ENCODE peak calls at places on chromosomes 2 and 18, in ten cellular contexts. One of them, this sample, is unnamed.

GRCh38 chr18:13813271-13813849 is 10.6 kb upstream of the MC5R start:
- DNase-seq in lung: peak; percentile 56
- DNase-seq in heart right ventricle: peak; percentile 29
- DNase-seq in fibroblast of lung: peak; percentile 62
- DNase-seq in left lung: no peak
- DNase-seq in IMR-90: peak; percentile 51
- DNase-seq in BE2C: peak; percentile 45
- DNase-seq in ovary: peak; percentile 38
- DNase-seq in astrocyte: peak; percentile 14
- DNase-seq in aorta: no peak
- DNase-seq in this sample: peak; percentile 80

GRCh38 chr2:113248997-113249770 is 29.5 kb downstream of the PAX8 start:
- DNase-seq in lung: peak; percentile 82
- DNase-seq in heart right ventricle: peak; percentile 79
- DNase-seq in fibroblast of lung: peak; percentile 83
- DNase-seq in left lung: peak; percentile 80
- DNase-seq in IMR-90: peak; percentile 75
- DNase-seq in BE2C: peak; percentile 49
- DNase-seq in ovary: peak; percentile 67
- DNase-seq in astrocyte: peak; percentile 53
- DNase-seq in aorta: peak; percentile 91
- DNase-seq in this sample: peak; percentile 89

GRCh38 chr2:8361930-8362329 is 319.9 kb upstream of the ID2 start:
- DNase-seq in lung: no peak
- DNase-seq in heart right ventricle: no peak
- DNase-seq in fibroblast of lung: no peak
- DNase-seq in left lung: no peak
- DNase-seq in IMR-90: no peak
- DNase-seq in BE2C: no peak
- DNase-seq in ovary: no peak
- DNase-seq in astrocyte: no peak
- DNase-seq in aorta: no peak
- DNase-seq in this sample: no peak

GRCh38 chr18:54801374-54801773 is 26.9 kb upstream of the RAB27B start:
- DNase-seq in lung: no peak
- DNase-seq in heart right ventricle: no peak
- DNase-seq in fibroblast of lung: no peak
- DNase-seq in left lung: no peak
- DNase-seq in IMR-90: no peak
- DNase-seq in BE2C: no peak
- DNase-seq in ovary: no peak
- DNase-seq in astrocyte: no peak
- DNase-seq in aorta: no peak
- DNase-seq in this sample: no peak

GRCh38 chr18:61581578-61582204 is 248.5 kb downstream of the CDH20 start:
- DNase-seq in lung: peak; percentile 74
- DNase-seq in heart right ventricle: peak; percentile 82
- DNase-seq in fibroblast of lung: peak; percentile 55
- DNase-seq in left lung: peak; percentile 67
- DNase-seq in IMR-90: peak; percentile 47
- DNase-seq in BE2C: peak; percentile 56
- DNase-seq in ovary: peak; percentile 86
- DNase-seq in astrocyte: peak; percentile 23
- DNase-seq in aorta: peak; percentile 93
- DNase-seq in this sample: peak; percentile 76

GRCh38 chr2:74530239-74531161 is 767 bp downstream of the HTRA2 start:
- DNase-seq in lung: peak; percentile 52
- DNase-seq in heart right ventricle: peak; percentile 41
- DNase-seq in fibroblast of lung: no peak
- DNase-seq in left lung: peak; percentile 59
- DNase-seq in IMR-90: peak; percentile 52
- DNase-seq in BE2C: peak; percentile 35
- DNase-seq in ovary: no peak
- DNase-seq in astrocyte: peak; percentile 30
- DNase-seq in aorta: peak; percentile 85
- DNase-seq in this sample: peak; percentile 63

GRCh38 chr2:31511376-31511775 is 69.4 kb downstream of the SRD5A2 start:
- DNase-seq in lung: no peak
- DNase-seq in heart right ventricle: no peak
- DNase-seq in fibroblast of lung: no peak
- DNase-seq in left lung: no peak
- DNase-seq in IMR-90: no peak
- DNase-seq in BE2C: no peak
- DNase-seq in ovary: no peak
- DNase-seq in astrocyte: no peak
- DNase-seq in aorta: no peak
- DNase-seq in this sample: peak; percentile 59

GRCh38 chr2:112155331-112156151 is 17.4 kb downstream of the FBLN7 start:
- DNase-seq in lung: no peak
- DNase-seq in heart right ventricle: no peak
- DNase-seq in fibroblast of lung: no peak
- DNase-seq in left lung: no peak
- DNase-seq in IMR-90: no peak
- DNase-seq in BE2C: no peak
- DNase-seq in ovary: no peak
- DNase-seq in astrocyte: no peak
- DNase-seq in aorta: no peak
- DNase-seq in this sample: no peak

GRCh38 chr2:233007739-233008138 is 5.3 kb downstream of the NGEF start:
- DNase-seq in lung: no peak
- DNase-seq in heart right ventricle: no peak
- DNase-seq in fibroblast of lung: no peak
- DNase-seq in left lung: no peak
- DNase-seq in IMR-90: no peak
- DNase-seq in BE2C: no peak
- DNase-seq in ovary: no peak
- DNase-seq in astrocyte: no peak
- DNase-seq in aorta: peak; percentile 34
- DNase-seq in this sample: no peak

GRCh38 chr2:241612156-241613017 is 24.6 kb downstream of the THAP4 start:
- DNase-seq in lung: no peak
- DNase-seq in heart right ventricle: no peak
- DNase-seq in fibroblast of lung: peak; percentile 56
- DNase-seq in left lung: no peak
- DNase-seq in IMR-90: peak; percentile 20
- DNase-seq in BE2C: no peak
- DNase-seq in ovary: no peak
- DNase-seq in astrocyte: no peak
- DNase-seq in aorta: no peak
- DNase-seq in this sample: peak; percentile 38

GRCh38 chr18:26791676-26792075 is 73.8 kb downstream of the AQP4 start:
- DNase-seq in lung: no peak
- DNase-seq in heart right ventricle: no peak
- DNase-seq in fibroblast of lung: no peak
- DNase-seq in left lung: no peak
- DNase-seq in IMR-90: no peak
- DNase-seq in BE2C: no peak
- DNase-seq in ovary: no peak
- DNase-seq in astrocyte: peak; percentile 2
- DNase-seq in aorta: no peak
- DNase-seq in this sample: no peak

GRCh38 chr2:174753038-174753633 is 11.1 kb downstream of the CHRNA1 start:
- DNase-seq in lung: no peak
- DNase-seq in heart right ventricle: no peak
- DNase-seq in fibroblast of lung: no peak
- DNase-seq in left lung: no peak
- DNase-seq in IMR-90: no peak
- DNase-seq in BE2C: no peak
- DNase-seq in ovary: no peak
- DNase-seq in astrocyte: no peak
- DNase-seq in aorta: no peak
- DNase-seq in this sample: no peak

GRCh38 chr2:210072493-210072892 is 70.1 kb downstream of the RPE start:
- DNase-seq in lung: no peak
- DNase-seq in heart right ventricle: no peak
- DNase-seq in fibroblast of lung: no peak
- DNase-seq in left lung: no peak
- DNase-seq in IMR-90: no peak
- DNase-seq in BE2C: no peak
- DNase-seq in ovary: no peak
- DNase-seq in astrocyte: no peak
- DNase-seq in aorta: no peak
- DNase-seq in this sample: no peak

GRCh38 chr18:46174317-46175039 is 70.3 kb downstream of the HAUS1 start:
- DNase-seq in lung: no peak
- DNase-seq in heart right ventricle: peak; percentile 30
- DNase-seq in fibroblast of lung: peak; percentile 23
- DNase-seq in left lung: peak; percentile 36
- DNase-seq in IMR-90: peak; percentile 30
- DNase-seq in BE2C: peak; percentile 19
- DNase-seq in ovary: no peak
- DNase-seq in astrocyte: peak; percentile 23
- DNase-seq in aorta: peak; percentile 79
- DNase-seq in this sample: peak; percentile 74

GRCh38 chr2:68320118-68320641 is 431 bp upstream of the CNRIP1 start:
- DNase-seq in lung: no peak
- DNase-seq in heart right ventricle: no peak
- DNase-seq in fibroblast of lung: no peak
- DNase-seq in left lung: no peak
- DNase-seq in IMR-90: no peak
- DNase-seq in BE2C: peak; percentile 8
- DNase-seq in ovary: peak; percentile 54
- DNase-seq in astrocyte: peak; percentile 15
- DNase-seq in aorta: no peak
- DNase-seq in this sample: no peak

GRCh38 chr2:66494708-66495107 is 59.8 kb downstream of the MEIS1 start:
- DNase-seq in lung: peak; percentile 63
- DNase-seq in heart right ventricle: no peak
- DNase-seq in fibroblast of lung: peak; percentile 94
- DNase-seq in left lung: peak; percentile 41
- DNase-seq in IMR-90: peak; percentile 96
- DNase-seq in BE2C: no peak
- DNase-seq in ovary: no peak
- DNase-seq in astrocyte: peak; percentile 89
- DNase-seq in aorta: no peak
- DNase-seq in this sample: peak; percentile 42
- H3K4me1 ChIP-seq in lung: peaks cover 21% of the 10 kb centered on the region
- H3K4me1 ChIP-seq in heart right ventricle: peaks cover 28% of the 10 kb centered on the region
- H3K4me1 ChIP-seq in fibroblast of lung: peaks cover 31% of the 10 kb centered on the region
- H3K4me1 ChIP-seq in left lung: peaks cover 43% of the 10 kb centered on the region
- H3K4me1 ChIP-seq in IMR-90: peaks cover 47% of the 10 kb centered on the region
- H3K4me1 ChIP-seq in BE2C: peaks cover 6% of the 10 kb centered on the region
- H3K4me1 ChIP-seq in ovary: peaks cover 18% of the 10 kb centered on the region
- H3K4me1 ChIP-seq in astrocyte: peaks cover 32% of the 10 kb centered on the region
- H3K4me1 ChIP-seq in aorta: peaks cover 14% of the 10 kb centered on the region
- H3K4me1 ChIP-seq in this sample: peaks cover 32% of the 10 kb centered on the region

DNA sequence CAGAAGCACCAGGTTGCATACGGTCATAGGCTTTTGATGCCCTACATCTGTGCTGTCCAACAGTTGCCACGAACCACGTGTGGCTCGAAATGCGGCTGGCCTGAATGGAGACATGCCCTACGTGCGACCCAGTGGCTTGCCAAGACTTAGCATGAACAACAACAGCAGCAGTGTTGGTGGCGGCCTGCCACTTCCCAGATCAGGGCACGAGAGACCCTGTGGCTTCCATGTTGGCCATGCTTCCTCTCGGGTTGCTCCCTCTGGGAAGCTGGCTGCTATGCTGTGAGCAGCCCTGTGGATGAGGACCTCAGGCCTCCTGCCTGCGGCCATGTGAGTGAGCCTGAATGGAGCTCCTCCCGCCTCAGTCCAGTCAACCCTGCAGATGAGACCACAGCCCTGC is 212.3 kb downstream of the HDAC4 start:
- DNase-seq in lung: no peak
- DNase-seq in heart right ventricle: no peak
- DNase-seq in fibroblast of lung: no peak
- DNase-seq in left lung: peak; percentile 25
- DNase-seq in IMR-90: no peak
- DNase-seq in BE2C: no peak
- DNase-seq in ovary: peak; percentile 12
- DNase-seq in astrocyte: no peak
- DNase-seq in aorta: peak; percentile 73
- DNase-seq in this sample: no peak
- H3K27me3 ChIP-seq in lung: no peaks in the 10 kb centered on the region
- H3K27me3 ChIP-seq in heart right ventricle: no peaks in the 10 kb centered on the region
- H3K27me3 ChIP-seq in fibroblast of lung: no peaks in the 10 kb centered on the region
- H3K27me3 ChIP-seq in left lung: no peaks in the 10 kb centered on the region
- H3K27me3 ChIP-seq in IMR-90: no peaks in the 10 kb centered on the region
- H3K27me3 ChIP-seq in BE2C: no peaks in the 10 kb centered on the region
- H3K27me3 ChIP-seq in ovary: no peaks in the 10 kb centered on the region
- H3K27me3 ChIP-seq in astrocyte: no peaks in the 10 kb centered on the region
- H3K27me3 ChIP-seq in aorta: no peaks in the 10 kb centered on the region
- H3K27me3 ChIP-seq in this sample: no peaks in the 10 kb centered on the region

DNA sequence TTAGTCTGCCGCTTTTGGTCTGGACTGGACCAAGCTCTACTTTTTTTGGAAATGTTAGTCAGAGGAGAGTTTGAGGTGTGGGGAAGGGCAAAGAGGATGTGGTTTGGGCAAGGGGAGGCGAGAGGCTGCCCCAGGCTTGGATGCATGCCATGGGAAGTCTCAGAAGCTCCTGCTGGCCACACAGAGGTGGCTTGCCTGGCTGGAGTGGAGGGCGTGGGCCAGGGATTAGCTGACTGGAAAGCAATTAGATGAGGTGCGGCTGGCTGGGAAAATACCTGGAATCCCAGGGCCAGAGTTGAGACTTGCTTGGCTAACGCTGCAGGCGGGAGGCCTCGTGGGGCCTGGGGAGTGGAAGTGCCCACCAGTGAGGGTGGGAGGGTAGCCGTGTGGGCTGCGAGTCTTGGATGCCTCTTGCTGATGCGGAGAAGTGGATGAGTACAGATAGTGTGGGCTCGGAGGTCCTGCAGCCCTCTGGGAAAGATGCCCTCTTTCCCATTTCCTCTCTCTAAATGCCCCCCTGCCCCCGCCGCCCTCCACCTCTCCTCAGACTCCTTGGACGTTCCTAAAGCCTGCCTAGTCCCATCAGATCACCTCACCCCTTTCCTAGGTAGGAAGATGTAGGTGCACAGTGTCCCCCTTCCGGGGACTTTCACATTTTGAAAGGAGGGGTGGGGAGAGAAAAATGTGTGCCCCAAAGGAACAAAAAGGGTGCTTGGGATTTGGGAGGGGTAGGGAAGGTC is 117.6 kb downstream of the SMAD7 start:
- DNase-seq in lung: peak; percentile 62
- DNase-seq in heart right ventricle: no peak
- DNase-seq in fibroblast of lung: peak; percentile 66
- DNase-seq in left lung: peak; percentile 82
- DNase-seq in IMR-90: peak; percentile 67
- DNase-seq in BE2C: no peak
- DNase-seq in ovary: peak; percentile 20
- DNase-seq in astrocyte: peak; percentile 94
- DNase-seq in aorta: peak; percentile 83
- DNase-seq in this sample: peak; percentile 65
- H3K4me1 ChIP-seq in lung: peaks cover 14% of the 10 kb centered on the region
- H3K4me1 ChIP-seq in heart right ventricle: peaks cover 26% of the 10 kb centered on the region
- H3K4me1 ChIP-seq in fibroblast of lung: peaks cover 20% of the 10 kb centered on the region
- H3K4me1 ChIP-seq in left lung: peaks cover 27% of the 10 kb centered on the region
- H3K4me1 ChIP-seq in IMR-90: peaks cover 24% of the 10 kb centered on the region
- H3K4me1 ChIP-seq in BE2C: peaks cover 12% of the 10 kb centered on the region
- H3K4me1 ChIP-seq in ovary: peaks cover 12% of the 10 kb centered on the region
- H3K4me1 ChIP-seq in astrocyte: peaks cover 57% of the 10 kb centered on the region
- H3K4me1 ChIP-seq in aorta: peaks cover 4% of the 10 kb centered on the region
- H3K4me1 ChIP-seq in this sample: peaks cover 29% of the 10 kb centered on the region

GRCh38 chr2:149486664-149487063 is 100.9 kb downstream of the MMADHC start:
- DNase-seq in lung: no peak
- DNase-seq in heart right ventricle: no peak
- DNase-seq in fibroblast of lung: no peak
- DNase-seq in left lung: no peak
- DNase-seq in IMR-90: no peak
- DNase-seq in BE2C: no peak
- DNase-seq in ovary: no peak
- DNase-seq in astrocyte: no peak
- DNase-seq in aorta: no peak
- DNase-seq in this sample: no peak
- H3K27me3 ChIP-seq in lung: no peaks in the 10 kb centered on the region
- H3K27me3 ChIP-seq in heart right ventricle: no peaks in the 10 kb centered on the region
- H3K27me3 ChIP-seq in fibroblast of lung: no peaks in the 10 kb centered on the region
- H3K27me3 ChIP-seq in left lung: no peaks in the 10 kb centered on the region
- H3K27me3 ChIP-seq in IMR-90: peaks cover 4% of the 10 kb centered on the region
- H3K27me3 ChIP-seq in BE2C: no peaks in the 10 kb centered on the region
- H3K27me3 ChIP-seq in ovary: no peaks in the 10 kb centered on the region
- H3K27me3 ChIP-seq in astrocyte: no peaks in the 10 kb centered on the region
- H3K27me3 ChIP-seq in aorta: no peaks in the 10 kb centered on the region
- H3K27me3 ChIP-seq in this sample: peaks cover 29% of the 10 kb centered on the region

GRCh38 chr2:169715379-169716228 is 18.0 kb upstream of the KLHL23 start:
- DNase-seq in lung: peak; percentile 58
- DNase-seq in heart right ventricle: no peak
- DNase-seq in fibroblast of lung: no peak
- DNase-seq in left lung: no peak
- DNase-seq in IMR-90: peak; percentile 41
- DNase-seq in BE2C: peak; percentile 29
- DNase-seq in ovary: no peak
- DNase-seq in astrocyte: no peak
- DNase-seq in aorta: no peak
- DNase-seq in this sample: peak; percentile 42
- H3K4me1 ChIP-seq in lung: peaks cover 25% of the 10 kb centered on the region
- H3K4me1 ChIP-seq in heart right ventricle: peaks cover 8% of the 10 kb centered on the region
- H3K4me1 ChIP-seq in fibroblast of lung: peaks cover 15% of the 10 kb centered on the region
- H3K4me1 ChIP-seq in left lung: peaks cover 5% of the 10 kb centered on the region
- H3K4me1 ChIP-seq in IMR-90: peaks cover 15% of the 10 kb centered on the region
- H3K4me1 ChIP-seq in BE2C: peaks cover 13% of the 10 kb centered on the region
- H3K4me1 ChIP-seq in ovary: peaks cover 11% of the 10 kb centered on the region
- H3K4me1 ChIP-seq in astrocyte: no peaks in the 10 kb centered on the region
- H3K4me1 ChIP-seq in aorta: no peaks in the 10 kb centered on the region
- H3K4me1 ChIP-seq in this sample: peaks cover 14% of the 10 kb centered on the region

This sample was measured in adipocyte.